ENCODE peak calls at places on chromosome 1, in four cellular contexts. K, X, F and I are unnamed samples.

GRCh38 chr1:46457178-46457577 is 32.5 kb upstream of the DMBX1 start:
- DNase-seq in X (no peak), F (no peak), K (no peak), I (no peak)

GRCh38 chr1:11838349-11839272 is 9.0 kb downstream of the NPPA start:
- DNase-seq in X (peak), K (no peak), F (peak), I (peak)

GRCh38 chr1:247639381-247639981 is 34.1 kb downstream of the OR2G3 start:
- DNase-seq in X (no peak), F (no peak), K (no peak), I (no peak)

GRCh38 chr1:3319874-3320245 is 134.6 kb upstream of the ARHGEF16 start:
- DNase-seq in F (peak), X (peak), K (no peak), I (peak)

GRCh38 chr1:42117214-42117613 is 36.0 kb upstream of the GUCA2B start:
- DNase-seq in F (no peak), K (no peak), X (no peak), I (peak)

GRCh38 chr1:228373004-228373680 is 33.5 kb downstream of the TRIM11 start:
- DNase-seq in K (no peak), F (no peak), X (no peak), I (no peak)

GRCh38 chr1:64950284-64950809 is 16.0 kb downstream of the JAK1 start:
- DNase-seq in F (no peak), X (no peak), K (no peak), I (no peak)

GRCh38 chr1:200131551-200132125 is 104.1 kb downstream of the NR5A2 start:
- DNase-seq in F (no peak), X (no peak), K (no peak), I (no peak)

GRCh38 chr1:238606896-238607295 is 716.2 kb upstream of the ZP4 start:
- DNase-seq in F (peak), X (no peak), K (no peak), I (peak)

GRCh38 chr1:109933856-109934711 is 23.4 kb downstream of the CSF1 start:
- DNase-seq in K (no peak), F (peak), X (no peak), I (peak)

GRCh38 chr1:228259951-228260350 is 52.1 kb downstream of the OBSCN start:
- DNase-seq in K (no peak), F (no peak), X (no peak), I (no peak)

GRCh38 chr1:74650561-74650960 is 23.0 kb downstream of the ERICH3 start:
- DNase-seq in F (no peak), K (no peak), X (no peak), I (no peak)

GRCh38 chr1:109259674-109260557 is 10.6 kb downstream of the CELSR2 start:
- DNase-seq in F (no peak), X (no peak), K (no peak), I (no peak)

GRCh38 chr1:8398677-8399076 is 80.8 kb downstream of the SLC45A1 start:
- DNase-seq in X (peak), K (no peak), F (no peak), I (no peak)

GRCh38 chr1:19926296-19927129 is 3.1 kb upstream of the PLA2G2E start:
- DNase-seq in F (no peak), X (no peak), K (no peak), I (no peak)

GRCh38 chr1:156751724-156752481 is 428 bp upstream of the HDGF start:
- DNase-seq in F (peak), K (peak), X (peak), I (peak)

GRCh38 chr1:33332357-33332789 is 11.5 kb upstream of the A3GALT2 start:
- DNase-seq in F (no peak), X (no peak), K (no peak), I (no peak)